ENCODE peak calls at places on chromosomes 2 and 18, in four cellular contexts. Z is GM12878, V is WTC11, S is HepG2. U is an unnamed sample.

GRCh38 chr2:29323961-29324360 is 208.7 kb downstream of the CLIP4 start:
- DNase-seq in Z (no peak), V (no peak), S (no peak), U (no peak)

GRCh38 chr2:52253605-52254004 is 1221.7 kb upstream of the NRXN1 start:
- DNase-seq in Z (no peak), V (no peak), S (no peak), U (no peak)

GRCh38 chr2:200306969-200307811 is 697 bp downstream of the SPATS2L start:
- DNase-seq in Z (no peak), V (peak; percentile 38), S (no peak), U (peak; percentile 54)

GRCh38 chr2:27152102-27152795 is 3.4 kb downstream of the TCF23 start:
- DNase-seq in Z (no peak), V (peak; percentile 29), S (peak; percentile 74), U (peak; percentile 24)

GRCh38 chr18:58578835-58579560 is 49.9 kb downstream of the ALPK2 start:
- DNase-seq in Z (no peak), V (no peak), S (peak; percentile 28), U (no peak)

GRCh38 chr2:150528861-150529801 is 41.7 kb upstream of the RND3 start:
- DNase-seq in Z (peak; percentile 45), V (no peak), S (no peak), U (no peak)

GRCh38 chr2:242020196-242021004 is 150.9 kb downstream of the RTP5 start:
- DNase-seq in Z (no peak), V (no peak), S (peak; percentile 63), U (no peak)

GRCh38 chr2:171793691-171794678 is 100.1 kb downstream of the SLC25A12 start:
- DNase-seq in Z (no peak), V (no peak), S (no peak), U (no peak)

GRCh38 chr18:8212893-8213805 is 396.1 kb upstream of the RAB12 start:
- DNase-seq in Z (no peak), V (no peak), S (no peak), U (no peak)

DNA sequence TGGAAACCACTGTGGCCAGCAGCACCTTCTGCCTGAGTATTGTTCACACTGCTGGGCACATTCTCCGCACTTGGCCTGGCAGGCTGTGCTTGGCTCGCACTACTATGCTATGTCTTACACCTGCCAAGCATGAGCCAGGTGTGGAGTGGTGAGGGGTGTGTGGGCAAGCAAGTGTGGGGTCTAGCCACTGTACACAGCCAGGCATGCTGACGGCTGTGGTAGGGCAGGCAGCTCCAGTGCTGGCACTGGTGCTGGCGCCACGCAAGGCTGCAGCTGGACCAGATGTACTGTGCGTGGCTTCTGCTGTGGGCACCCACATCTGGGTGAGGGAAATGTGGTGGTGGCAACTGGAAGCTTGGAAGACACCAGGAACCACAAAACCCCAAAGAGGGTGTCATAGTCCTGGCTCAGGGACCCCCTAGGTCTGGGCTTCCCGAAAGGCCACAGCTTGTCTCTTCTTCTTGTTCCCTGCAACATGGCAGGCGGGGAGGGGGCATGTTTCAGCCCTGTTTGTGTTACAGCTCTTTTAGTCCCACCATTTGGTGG is 101.5 kb downstream of the ALMS1 start:
- DNase-seq in Z (no peak), V (no peak), S (no peak), U (no peak)
- TF ChIP-seq NR2C2 in Z (no peak), V (no peak), S (no peak), U (no peak)

GRCh38 chr18:23397907-23398306 is 55.2 kb upstream of the RIOK3 start:
- DNase-seq in Z (no peak), V (no peak), S (no peak), U (no peak)
- TF ChIP-seq NR2C2 in Z (no peak), V (no peak), S (no peak), U (no peak)

GRCh38 chr2:96534131-96534530 is 2.4 kb upstream of the ARID5A start:
- DNase-seq in Z (no peak), V (no peak), S (no peak), U (no peak)

GRCh38 chr2:96531366-96531765 is 5.2 kb upstream of the ARID5A start:
- DNase-seq in Z (no peak), V (no peak), S (no peak), U (no peak)

GRCh38 chr2:96533292-96534073 is 3.1 kb upstream of the ARID5A start:
- DNase-seq in Z (no peak), V (no peak), S (no peak), U (no peak)

GRCh38 chr2:96531872-96532505 is 4.6 kb upstream of the ARID5A start:
- DNase-seq in Z (peak; percentile 94), V (peak; percentile 68), S (no peak), U (peak; percentile 77)

GRCh38 chr2:96532641-96533291 is 3.8 kb upstream of the ARID5A start:
- DNase-seq in Z (no peak), V (no peak), S (no peak), U (no peak)
- TF ChIP-seq NR2C2 in Z (no peak), V (no peak), S (no peak), U (no peak)

GRCh38 chr2:1766851-1767771 is 22.8 kb upstream of the PXDN start:
- DNase-seq in Z (no peak), V (no peak), S (no peak), U (no peak)
- TF ChIP-seq NR2C2 in Z (no peak), V (no peak), S (no peak), U (no peak)

GRCh38 chr2:38376346-38376682 is 759 bp downstream of the ATL2 start:
- DNase-seq in Z (peak; percentile 31), V (no peak), S (peak; percentile 73), U (peak; percentile 66)

GRCh38 chr2:38375711-38376345 is 1.2 kb downstream of the ATL2 start:
- DNase-seq in Z (no peak), V (peak; percentile 41), S (no peak), U (no peak)

GRCh38 chr2:38376683-38377500 is at the start of gene ATL2:
- DNase-seq in Z (peak; percentile 59), V (peak; percentile 97), S (peak; percentile 91), U (peak; percentile 97)

GRCh38 chr2:38374978-38375377 is 2.1 kb downstream of the ATL2 start:
- DNase-seq in Z (no peak), V (no peak), S (no peak), U (peak; percentile 40)

GRCh38 chr2:38377501-38378258 is 607 bp upstream of the ATL2 start:
- DNase-seq in Z (no peak), V (no peak), S (peak; percentile 42), U (peak; percentile 34)
- TF ChIP-seq NR2C2 in Z (no peak), V (no peak), S (no peak), U (no peak)

GRCh38 chr18:31446854-31447253 is 687 bp upstream of the DSG3 start:
- DNase-seq in Z (no peak), V (no peak), S (no peak), U (peak; percentile 14)

GRCh38 chr18:31454066-31454708 is 6.6 kb downstream of the DSG3 start:
- DNase-seq in Z (no peak), V (no peak), S (peak; percentile 1), U (no peak)

GRCh38 chr18:31451625-31452024 is 4.1 kb downstream of the DSG3 start:
- DNase-seq in Z (no peak), V (no peak), S (no peak), U (no peak)

GRCh38 chr18:31447530-31448191 is at the start of gene DSG3:
- DNase-seq in Z (no peak), V (no peak), S (no peak), U (no peak)

GRCh38 chr18:31450409-31450808 is 2.9 kb downstream of the DSG3 start:
- DNase-seq in Z (no peak), V (no peak), S (no peak), U (no peak)
- TF ChIP-seq NR2C2 in Z (no peak), V (no peak), S (no peak), U (no peak)

GRCh38 chr2:160109243-160109642 is 46.8 kb upstream of the PLA2R1 start:
- DNase-seq in Z (no peak), V (no peak), S (no peak), U (no peak)

GRCh38 chr2:160109939-160110673 is 47.7 kb upstream of the PLA2R1 start:
- DNase-seq in Z (no peak), V (peak; percentile 61), S (peak; percentile 62), U (peak; percentile 61)

GRCh38 chr2:160114020-160114419 is 51.6 kb upstream of the PLA2R1 start:
- DNase-seq in Z (no peak), V (no peak), S (no peak), U (no peak)

GRCh38 chr2:160110674-160111239 is 48.3 kb upstream of the PLA2R1 start:
- DNase-seq in Z (no peak), V (no peak), S (no peak), U (no peak)

GRCh38 chr2:160111951-160112798 is 49.8 kb upstream of the PLA2R1 start:
- DNase-seq in Z (peak; percentile 55), V (no peak), S (no peak), U (no peak)
- TF ChIP-seq NR2C2 in Z (no peak), V (no peak), S (no peak), U (no peak)

GRCh38 chr2:70122470-70122869 is 35.2 kb downstream of the PCBP1 start:
- DNase-seq in Z (no peak), V (no peak), S (no peak), U (no peak)

GRCh38 chr2:70123051-70123828 is 36.0 kb downstream of the PCBP1 start:
- DNase-seq in Z (no peak), V (peak; percentile 86), S (no peak), U (peak; percentile 79)

GRCh38 chr2:70123829-70124117 is 36.5 kb downstream of the PCBP1 start:
- DNase-seq in Z (no peak), V (no peak), S (no peak), U (no peak)

GRCh38 chr2:70125498-70125898 is 38.2 kb downstream of the PCBP1 start:
- DNase-seq in Z (no peak), V (no peak), S (no peak), U (no peak)

GRCh38 chr2:70124983-70125480 is 37.8 kb downstream of the PCBP1 start:
- DNase-seq in Z (no peak), V (peak; percentile 61), S (no peak), U (peak; percentile 66)
- TF ChIP-seq NR2C2 in Z (no peak), V (no peak), S (no peak), U (no peak)

GRCh38 chr2:73175663-73176204 is 26.6 kb upstream of the NOTO start:
- DNase-seq in Z (no peak), V (peak; percentile 74), S (peak; percentile 53), U (peak; percentile 85)

GRCh38 chr2:73174244-73174643 is 28.1 kb upstream of the NOTO start:
- DNase-seq in Z (no peak), V (no peak), S (no peak), U (no peak)

GRCh38 chr2:73173781-73174180 is 28.6 kb upstream of the NOTO start:
- DNase-seq in Z (no peak), V (no peak), S (no peak), U (no peak)

GRCh38 chr2:73174941-73175662 is 27.3 kb upstream of the NOTO start:
- DNase-seq in Z (no peak), V (no peak), S (no peak), U (peak; percentile 32)

GRCh38 chr2:73172963-73173362 is 29.4 kb upstream of the NOTO start:
- DNase-seq in Z (no peak), V (no peak), S (no peak), U (no peak)
- TF ChIP-seq NR2C2 in Z (no peak), V (no peak), S (no peak), U (no peak)

DNA sequence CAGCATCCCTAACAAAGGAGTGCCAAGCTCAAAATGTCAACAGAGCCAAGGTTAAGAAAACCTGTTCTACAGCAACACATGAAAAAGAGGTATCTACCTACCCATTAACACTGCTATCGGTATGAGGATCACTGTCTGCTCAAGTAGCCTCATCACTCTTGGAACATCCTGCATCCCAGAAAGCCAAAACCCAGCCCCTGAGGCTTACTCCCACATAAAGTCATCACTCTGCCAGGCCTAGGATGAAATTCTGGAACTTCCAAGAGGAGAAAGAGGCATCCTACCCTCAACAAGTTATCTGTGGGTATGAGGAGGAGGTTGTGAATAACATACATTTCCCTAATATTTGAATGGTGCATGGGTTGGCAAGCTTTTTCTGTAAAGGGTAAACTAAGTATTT is 25.5 kb downstream of the CDH2 start:
- DNase-seq in Z (no peak), V (no peak), S (no peak), U (no peak)
- TF ChIP-seq NR2C2 in Z (no peak), V (no peak), S (no peak), U (no peak)